ENCODE peak calls at places on chromosomes 3 and 15, in eight cellular contexts. One of them, this sample, is unnamed.

GRCh38 chr3:193594946-193595689 is 2.1 kb downstream of the OPA1 start:
- DNase-seq in AG10803: peak; percentile 22
- DNase-seq in NCI-H345: no peak
- DNase-seq in HFF-Myc: no peak
- DNase-seq in cardiac fibroblast: peak; percentile 14
- DNase-seq in endodermal cell: no peak
- DNase-seq in MCF 10A: no peak
- DNase-seq in B cell: no peak
- DNase-seq in this sample: no peak

GRCh38 chr15:40569139-40569953 is at the start of gene RPUSD2:
- DNase-seq in AG10803: peak; percentile 83
- DNase-seq in NCI-H345: peak; percentile 84
- DNase-seq in HFF-Myc: peak; percentile 75
- DNase-seq in cardiac fibroblast: peak; percentile 88
- DNase-seq in endodermal cell: peak; percentile 98
- DNase-seq in MCF 10A: peak; percentile 94
- DNase-seq in B cell: peak; percentile 95
- DNase-seq in this sample: peak; percentile 93

GRCh38 chr3:163811996-163812395 is 1266.3 kb downstream of the SI start:
- DNase-seq in AG10803: no peak
- DNase-seq in NCI-H345: no peak
- DNase-seq in HFF-Myc: no peak
- DNase-seq in cardiac fibroblast: no peak
- DNase-seq in endodermal cell: no peak
- DNase-seq in MCF 10A: no peak
- DNase-seq in B cell: no peak
- DNase-seq in this sample: no peak

GRCh38 chr3:168275662-168276061 is 179.9 kb upstream of the GOLIM4 start:
- DNase-seq in AG10803: no peak
- DNase-seq in NCI-H345: no peak
- DNase-seq in HFF-Myc: no peak
- DNase-seq in cardiac fibroblast: no peak
- DNase-seq in endodermal cell: no peak
- DNase-seq in MCF 10A: no peak
- DNase-seq in B cell: no peak
- DNase-seq in this sample: no peak

GRCh38 chr3:52041118-52041847 is 15.1 kb downstream of the DUSP7 start:
- DNase-seq in AG10803: no peak
- DNase-seq in NCI-H345: no peak
- DNase-seq in HFF-Myc: no peak
- DNase-seq in cardiac fibroblast: no peak
- DNase-seq in endodermal cell: peak; percentile 74
- DNase-seq in MCF 10A: no peak
- DNase-seq in B cell: no peak
- DNase-seq in this sample: no peak

GRCh38 chr15:67520276-67520975 is 505 bp upstream of the C15orf61 start:
- DNase-seq in AG10803: no peak
- DNase-seq in NCI-H345: no peak
- DNase-seq in HFF-Myc: no peak
- DNase-seq in cardiac fibroblast: peak; percentile 5
- DNase-seq in endodermal cell: no peak
- DNase-seq in MCF 10A: no peak
- DNase-seq in B cell: no peak
- DNase-seq in this sample: no peak

GRCh38 chr3:30585654-30586053 is 20.7 kb upstream of the TGFBR2 start:
- DNase-seq in AG10803: no peak
- DNase-seq in NCI-H345: no peak
- DNase-seq in HFF-Myc: no peak
- DNase-seq in cardiac fibroblast: no peak
- DNase-seq in endodermal cell: no peak
- DNase-seq in MCF 10A: no peak
- DNase-seq in B cell: no peak
- DNase-seq in this sample: no peak

GRCh38 chr3:40097507-40098117 is 211.9 kb upstream of the EIF1B start:
- DNase-seq in AG10803: peak; percentile 56
- DNase-seq in NCI-H345: no peak
- DNase-seq in HFF-Myc: no peak
- DNase-seq in cardiac fibroblast: no peak
- DNase-seq in endodermal cell: no peak
- DNase-seq in MCF 10A: no peak
- DNase-seq in B cell: no peak
- DNase-seq in this sample: no peak

GRCh38 chr3:52892625-52893311 is 4.6 kb downstream of the STIMATE start:
- DNase-seq in AG10803: peak; percentile 69
- DNase-seq in NCI-H345: no peak
- DNase-seq in HFF-Myc: no peak
- DNase-seq in cardiac fibroblast: peak; percentile 24
- DNase-seq in endodermal cell: no peak
- DNase-seq in MCF 10A: no peak
- DNase-seq in B cell: no peak
- DNase-seq in this sample: no peak

This sample was measured in OCI-LY7.